ENCODE peak calls at places on chromosomes 11 and 22, in four cellular contexts. E is K562, Y is GM12878, T is HepG2. K is an unnamed sample.
A peak's percentile ranks its signal among the peaks of the same experiment; 100 is the strongest.

GRCh38 chr11:7512525-7513209 is 1.1 kb upstream of the PPFIBP2 start:
- DNase-seq in T (peak; percentile 13), Y (no peak), E (no peak), K (no peak)

GRCh38 chr11:125091247-125091876 is 20.1 kb downstream of the TMEM218 start:
- DNase-seq in E (peak; percentile 75), T (peak; percentile 47), Y (no peak), K (peak; percentile 81)

GRCh38 chr11:114108501-114109205 is 49.1 kb downstream of the ZBTB16 start:
- DNase-seq in Y (no peak), T (no peak), E (no peak), K (no peak)

GRCh38 chr11:94557391-94557790 is 9.8 kb upstream of the PIWIL4 start:
- DNase-seq in E (no peak), Y (no peak), T (no peak), K (no peak)

GRCh38 chr11:439315-440064 is 2.3 kb downstream of the ANO9 start:
- DNase-seq in E (no peak), T (no peak), Y (no peak), K (no peak)

GRCh38 chr11:121595717-121596156 is 143.0 kb upstream of the SORL1-AS1 start:
- DNase-seq in Y (no peak), T (no peak), E (no peak), K (no peak)

GRCh38 chr11:111735262-111736116 is 30.7 kb downstream of the PPP2R1B start:
- DNase-seq in T (no peak), Y (no peak), E (no peak), K (peak; percentile 61)

GRCh38 chr11:77071077-77071476 is 4.3 kb downstream of the CAPN5 start:
- DNase-seq in Y (no peak), T (no peak), E (no peak), K (no peak)

GRCh38 chr11:37533087-37533486 is 935.1 kb upstream of the RAG2 start:
- DNase-seq in Y (no peak), T (no peak), E (no peak), K (no peak)

GRCh38 chr11:74678591-74679512 is 52.4 kb downstream of the CHRDL2 start:
- DNase-seq in T (no peak), Y (no peak), E (peak; percentile 46), K (no peak)
- TF ChIP-seq TARDBP in T (no peak), Y (no peak), E (no peak), K (no peak)

GRCh38 chr11:34356918-34357645 is 728 bp downstream of the ABTB2 start:
- DNase-seq in Y (no peak), E (peak; percentile 16), T (no peak), K (peak; percentile 42)
- TF ChIP-seq SP1 in Y (no peak), E (no peak), T (no peak), K (no peak)

GRCh38 chr11:73528420-73528819 is 69.5 kb downstream of the FAM168A start:
- DNase-seq in Y (no peak), E (no peak), T (no peak), K (no peak)
- TF ChIP-seq TARDBP in Y (no peak), E (no peak), T (no peak), K (no peak)

GRCh38 chr11:19453893-19454292 is 213.1 kb upstream of the E2F8 start:
- DNase-seq in Y (no peak), T (no peak), E (no peak), K (no peak)
- TF ChIP-seq SP1 in Y (no peak), T (no peak), E (no peak), K (no peak)

GRCh38 chr22:49656291-49656851 is 171.3 kb downstream of the BRD1 start:
- DNase-seq in Y (no peak), E (peak; percentile 35), T (no peak), K (no peak)

GRCh38 chr22:49657275-49657973 is 170.2 kb downstream of the BRD1 start:
- DNase-seq in T (no peak), Y (peak; percentile 67), E (peak; percentile 68), K (no peak)

GRCh38 chr22:49659281-49659923 is 168.3 kb downstream of the BRD1 start:
- DNase-seq in T (no peak), Y (no peak), E (no peak), K (no peak)

GRCh38 chr22:49658902-49659280 is 168.8 kb downstream of the BRD1 start:
- DNase-seq in T (no peak), E (no peak), Y (no peak), K (no peak)

GRCh38 chr22:49657974-49658550 is 169.6 kb downstream of the BRD1 start:
- DNase-seq in T (no peak), E (no peak), Y (no peak), K (no peak)
- TF ChIP-seq TARDBP in T (no peak), E (no peak), Y (no peak), K (no peak)

GRCh38 chr11:19508166-19508565 is 204.5 kb upstream of the NAV2 start:
- DNase-seq in Y (no peak), E (peak; percentile 24), T (peak; percentile 77), K (no peak)
- TF ChIP-seq SP1 in Y (no peak), E (no peak), T (no peak), K (no peak)

GRCh38 chr11:80146231-80146630 is 705.4 kb upstream of the TENM4 start:
- DNase-seq in Y (no peak), T (no peak), E (no peak), K (no peak)
- TF ChIP-seq TARDBP in Y (no peak), T (no peak), E (no peak), K (no peak)

GRCh38 chr11:2214527-2215229 is 43.1 kb upstream of the TH start:
- DNase-seq in T (peak; percentile 16), Y (no peak), E (no peak), K (no peak)
- TF ChIP-seq SP1 in T (no peak), Y (no peak), E (no peak), K (no peak)

DNA sequence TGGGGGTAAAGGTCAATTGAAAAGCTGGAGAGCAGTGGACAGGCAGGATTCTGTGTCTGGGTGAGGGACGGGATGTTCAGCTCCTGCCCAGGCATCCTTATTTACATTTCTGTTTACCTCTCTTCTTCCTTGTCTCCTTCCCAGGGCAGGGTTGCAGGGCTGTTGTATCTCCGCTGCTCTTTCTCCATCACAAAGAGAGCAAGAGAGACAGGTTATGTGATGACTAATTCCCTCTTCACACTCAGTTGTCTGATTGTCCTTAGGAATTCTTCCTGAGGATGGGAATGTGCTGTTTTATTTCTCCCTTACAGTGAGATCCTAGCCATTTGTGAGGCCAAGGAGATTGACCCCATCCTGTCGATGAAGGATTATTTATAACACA is 104.9 kb downstream of the VPREB1 start:
- DNase-seq in E (no peak), Y (no peak), T (no peak), K (no peak)
- TF ChIP-seq TARDBP in E (no peak), Y (no peak), T (no peak), K (no peak)